ENCODE peak calls at places on chromosomes 7 and 10, in eight cellular contexts. G is GM10248; P is stimulated activated naive CD4-positive, alpha-beta T cell; K is AG09319; H is amygdala; J is activated T-cell treated with anti-CD3 and anti-CD28 coated beads for 1 hour; L is stimulated activated CD8-positive, alpha-beta memory T cell treated with anti-CD3 and anti-CD28 coated beads, Interleukin-4, amount 100 ng/mL, for 1 hour; E is stimulated activated CD4-positive, alpha-beta T cell treated with anti-CD3 and anti-CD28 coated beads, TNF-alpha, amount 100 ng/mL, for 1 hour. I is an unnamed sample.

GRCh38 chr7:24860611-24861010 is 103.3 kb upstream of the GSDME start:
- DNase-seq in G (no peak), P (no peak), K (no peak), H (no peak), J (no peak), L (no peak), E (no peak), I (no peak)

GRCh38 chr7:48154792-48155413 is 16.4 kb upstream of the ABCA13 start:
- DNase-seq in G (peak; percentile 29), P (no peak), K (no peak), H (no peak), J (peak; percentile 19), L (no peak), E (no peak), I (no peak)

GRCh38 chr7:141225916-141226618 is 152.2 kb downstream of the TMEM178B start:
- DNase-seq in G (no peak), P (no peak), K (no peak), H (no peak), J (no peak), L (no peak), E (no peak), I (no peak)

GRCh38 chr7:130490888-130491771 is 755 bp upstream of the MEST start:
- DNase-seq in G (peak; percentile 59), P (peak; percentile 12), K (no peak), H (peak; percentile 25), J (no peak), L (no peak), E (no peak), I (peak; percentile 67)

GRCh38 chr10:28393956-28394568 is 91.2 kb upstream of the MPP7 start:
- DNase-seq in G (peak; percentile 49), P (peak; percentile 43), K (peak; percentile 8), H (peak; percentile 21), J (peak; percentile 56), L (peak; percentile 27), E (peak; percentile 39), I (peak; percentile 47)

GRCh38 chr7:81447351-81447952 is 322.4 kb downstream of the HGF start:
- DNase-seq in G (no peak), P (no peak), K (peak; percentile 37), H (no peak), J (no peak), L (no peak), E (no peak), I (no peak)

GRCh38 chr7:155144371-155144770 is 74.2 kb downstream of the HTR5A start:
- DNase-seq in G (no peak), P (no peak), K (no peak), H (no peak), J (no peak), L (no peak), E (no peak), I (no peak)

GRCh38 chr7:127983804-127984332 is 47.4 kb downstream of the LRRC4 start:
- DNase-seq in G (no peak), P (no peak), K (no peak), H (no peak), J (no peak), L (no peak), E (no peak), I (no peak)

GRCh38 chr10:128069351-128070051 is 56.7 kb downstream of the MKI67 start:
- DNase-seq in G (peak; percentile 83), P (peak; percentile 62), K (peak; percentile 54), H (peak; percentile 37), J (peak; percentile 75), L (peak; percentile 72), E (peak; percentile 68), I (peak; percentile 79)

GRCh38 chr10:70078329-70078728 is 25.7 kb downstream of the MACROH2A2 start:
- DNase-seq in G (no peak), P (no peak), K (no peak), H (no peak), J (no peak), L (no peak), E (no peak), I (no peak)

GRCh38 chr7:48246073-48246472 is 74.8 kb downstream of the ABCA13 start:
- DNase-seq in G (no peak), P (no peak), K (no peak), H (no peak), J (no peak), L (no peak), E (no peak), I (no peak)

GRCh38 chr10:99532687-99533495 is at the start of gene NKX2-3:
- DNase-seq in G (peak; percentile 75), P (no peak), K (no peak), H (no peak), J (no peak), L (no peak), E (no peak), I (no peak)

GRCh38 chr7:107846324-107846723 is 43.3 kb upstream of the SLC26A3 start:
- DNase-seq in G (no peak), P (no peak), K (no peak), H (no peak), J (no peak), L (no peak), E (no peak), I (no peak)

GRCh38 chr7:119196183-119196582 is 971.7 kb downstream of the ANKRD7 start:
- DNase-seq in G (no peak), P (no peak), K (no peak), H (no peak), J (no peak), L (no peak), E (no peak), I (no peak)

GRCh38 chr10:126037946-126038345 is 141.6 kb downstream of the FANK1 start:
- DNase-seq in G (no peak), P (no peak), K (no peak), H (no peak), J (no peak), L (no peak), E (no peak), I (no peak)

GRCh38 chr7:127824682-127825081 is 172.7 kb downstream of the SND1 start:
- DNase-seq in G (no peak), P (no peak), K (no peak), H (no peak), J (no peak), L (no peak), E (no peak), I (no peak)

GRCh38 chr7:157969995-157970394 is 617.6 kb downstream of the PTPRN2 start:
- DNase-seq in G (no peak), P (no peak), K (no peak), H (no peak), J (no peak), L (no peak), E (no peak), I (no peak)

GRCh38 chr10:84789050-84789449 is 460.7 kb downstream of the CCSER2 start:
- DNase-seq in G (no peak), P (no peak), K (no peak), H (no peak), J (no peak), L (no peak), E (no peak), I (no peak)

GRCh38 chr10:19479854-19480253 is 336.4 kb upstream of the PLXDC2 start:
- DNase-seq in G (no peak), P (no peak), K (no peak), H (no peak), J (no peak), L (no peak), E (no peak), I (no peak)

GRCh38 chr10:130040351-130040750 is 70.3 kb downstream of the C10orf143 start:
- DNase-seq in G (no peak), P (no peak), K (no peak), H (no peak), J (no peak), L (no peak), E (no peak), I (no peak)

GRCh38 chr10:74502963-74503608 is 323.3 kb upstream of the KAT6B start:
- DNase-seq in G (no peak), P (no peak), K (no peak), H (no peak), J (no peak), L (no peak), E (no peak), I (no peak)

GRCh38 chr7:30159698-30160143 is 24.9 kb downstream of the MTURN start:
- DNase-seq in G (no peak), P (no peak), K (no peak), H (no peak), J (no peak), L (no peak), E (no peak), I (no peak)

GRCh38 chr7:128934361-128935352 is 3.1 kb upstream of the IRF5 start:
- DNase-seq in G (peak; percentile 77), P (no peak), K (no peak), H (no peak), J (no peak), L (no peak), E (no peak), I (no peak)

GRCh38 chr10:95177429-95177828 is 16.6 kb upstream of the ACSM6 start:
- DNase-seq in G (no peak), P (no peak), K (no peak), H (no peak), J (no peak), L (no peak), E (no peak), I (no peak)

GRCh38 chr10:55410415-55410885 is 609.4 kb upstream of the PCDH15 start:
- DNase-seq in G (no peak), P (no peak), K (no peak), H (peak; percentile 21), J (no peak), L (no peak), E (no peak), I (no peak)

GRCh38 chr10:17607603-17608332 is 9.4 kb downstream of the HACD1 start:
- DNase-seq in G (peak; percentile 60), P (no peak), K (no peak), H (no peak), J (no peak), L (no peak), E (no peak), I (no peak)

GRCh38 chr10:120327671-120328070 is 129.4 kb upstream of the PLPP4 start:
- DNase-seq in G (no peak), P (no peak), K (no peak), H (no peak), J (no peak), L (no peak), E (no peak), I (no peak)

GRCh38 chr10:76442113-76442512 is 1010.7 kb downstream of the LRMDA start:
- DNase-seq in G (no peak), P (no peak), K (no peak), H (no peak), J (no peak), L (no peak), E (no peak), I (no peak)

GRCh38 chr10:73060738-73061635 is 35.7 kb downstream of the P4HA1 start:
- DNase-seq in G (peak; percentile 22), P (no peak), K (no peak), H (no peak), J (no peak), L (no peak), E (no peak), I (no peak)